ENCODE peak calls at places on chromosome 1, in seven cellular contexts. H is skeletal muscle cell, T is adipocyte, V is fibroblast of the aortic adventitia, E is neural progenitor cell, Z is H7, O is mesenchymal stem cell. J is an unnamed sample.

GRCh38 chr1:207997486-207998268 is 86.8 kb upstream of the CD34 start:
- DNase-seq in H (no peak), T (peak; percentile 84), V (peak; percentile 81), E (peak; percentile 78), Z (peak; percentile 72), O (peak; percentile 69), J (peak; percentile 86)

GRCh38 chr1:91015794-91016550 is 5.9 kb downstream of the ZNF644 start:
- DNase-seq in H (peak; percentile 4), T (peak; percentile 19), V (no peak), E (no peak), Z (no peak), O (no peak), J (peak; percentile 34)

GRCh38 chr1:241532173-241532553 is at the start of gene KMO:
- DNase-seq in H (no peak), T (no peak), V (peak; percentile 18), E (no peak), Z (no peak), O (peak; percentile 25), J (peak; percentile 26)

GRCh38 chr1:110602466-110602865 is 3.7 kb downstream of the KCNA2 start:
- DNase-seq in H (no peak), T (no peak), V (no peak), E (no peak), Z (no peak), O (no peak), J (no peak)

GRCh38 chr1:84851839-84852238 is 41.2 kb downstream of the LPAR3 start:
- DNase-seq in H (peak; percentile 73), T (peak; percentile 77), V (peak; percentile 91), E (no peak), Z (no peak), O (peak; percentile 90), J (peak; percentile 79)

GRCh38 chr1:9877962-9878361 is 32.1 kb downstream of the CTNNBIP1 start:
- DNase-seq in H (no peak), T (no peak), V (no peak), E (no peak), Z (no peak), O (no peak), J (no peak)

GRCh38 chr1:39898146-39898545 is 3.6 kb downstream of the MYCL start:
- DNase-seq in H (no peak), T (no peak), V (no peak), E (peak; percentile 83), Z (peak; percentile 68), O (no peak), J (no peak)

GRCh38 chr1:55070291-55070690 is 30.9 kb downstream of the PCSK9 start:
- DNase-seq in H (no peak), T (no peak), V (no peak), E (no peak), Z (no peak), O (no peak), J (no peak)

GRCh38 chr1:157505481-157506272 is 46.6 kb downstream of the FCRL5 start:
- DNase-seq in H (peak; percentile 11), T (peak; percentile 72), V (peak; percentile 60), E (peak; percentile 82), Z (peak; percentile 78), O (peak; percentile 67), J (peak; percentile 78)

GRCh38 chr1:24925082-24925779 is 4.8 kb downstream of the RUNX3 start:
- DNase-seq in H (no peak), T (no peak), V (no peak), E (no peak), Z (no peak), O (no peak), J (no peak)

GRCh38 chr1:174433451-174433850 is 14.3 kb upstream of the GPR52 start:
- DNase-seq in H (peak; percentile 45), T (peak; percentile 51), V (peak; percentile 28), E (no peak), Z (no peak), O (peak; percentile 47), J (peak; percentile 72)

GRCh38 chr1:192477630-192478029 is 97.9 kb upstream of the RGS1 start:
- DNase-seq in H (no peak), T (peak; percentile 78), V (peak; percentile 80), E (no peak), Z (no peak), O (peak; percentile 65), J (peak; percentile 76)

GRCh38 chr1:31742462-31743212 is 21.5 kb downstream of the ADGRB2 start:
- DNase-seq in H (no peak), T (no peak), V (no peak), E (no peak), Z (peak; percentile 95), O (no peak), J (no peak)

GRCh38 chr1:32868806-32869455 is 1.8 kb downstream of the FNDC5 start:
- DNase-seq in H (no peak), T (no peak), V (no peak), E (no peak), Z (no peak), O (no peak), J (no peak)

GRCh38 chr1:29974345-29974744 is 738.0 kb downstream of the PTPRU start:
- DNase-seq in H (peak; percentile 28), T (peak; percentile 77), V (peak; percentile 77), E (peak; percentile 32), Z (peak; percentile 71), O (no peak), J (peak; percentile 55)

GRCh38 chr1:227805606-227806197 is 9.8 kb upstream of the PRSS38 start:
- DNase-seq in H (peak; percentile 85), T (peak; percentile 69), V (peak; percentile 96), E (no peak), Z (no peak), O (no peak), J (peak; percentile 65)

GRCh38 chr1:41876533-41877445 is 41.9 kb downstream of the HIVEP3 start:
- DNase-seq in H (no peak), T (peak; percentile 54), V (peak; percentile 81), E (peak; percentile 32), Z (no peak), O (peak; percentile 58), J (peak; percentile 58)

GRCh38 chr1:202411421-202411820 is 62.9 kb downstream of the PPP1R12B start:
- DNase-seq in H (no peak), T (peak; percentile 35), V (no peak), E (no peak), Z (no peak), O (no peak), J (peak; percentile 20)

GRCh38 chr1:44681905-44682900 is 7.7 kb downstream of the ARMH1 start:
- DNase-seq in H (no peak), T (no peak), V (no peak), E (no peak), Z (peak; percentile 73), O (no peak), J (no peak)

GRCh38 chr1:31055501-31055900 is 10.0 kb downstream of the PUM1 start:
- DNase-seq in H (no peak), T (no peak), V (no peak), E (no peak), Z (no peak), O (no peak), J (no peak)

GRCh38 chr1:237713886-237714285 is 176.8 kb downstream of the ZP4 start:
- DNase-seq in H (no peak), T (no peak), V (no peak), E (no peak), Z (no peak), O (peak; percentile 2), J (no peak)

GRCh38 chr1:60227581-60228252 is 154.1 kb upstream of the C1orf87 start:
- DNase-seq in H (no peak), T (peak; percentile 8), V (no peak), E (no peak), Z (no peak), O (peak; percentile 8), J (no peak)

GRCh38 chr1:21335750-21336168 is 45.5 kb upstream of the ECE1 start:
- DNase-seq in H (no peak), T (peak; percentile 60), V (no peak), E (no peak), Z (no peak), O (no peak), J (no peak)

DNA sequence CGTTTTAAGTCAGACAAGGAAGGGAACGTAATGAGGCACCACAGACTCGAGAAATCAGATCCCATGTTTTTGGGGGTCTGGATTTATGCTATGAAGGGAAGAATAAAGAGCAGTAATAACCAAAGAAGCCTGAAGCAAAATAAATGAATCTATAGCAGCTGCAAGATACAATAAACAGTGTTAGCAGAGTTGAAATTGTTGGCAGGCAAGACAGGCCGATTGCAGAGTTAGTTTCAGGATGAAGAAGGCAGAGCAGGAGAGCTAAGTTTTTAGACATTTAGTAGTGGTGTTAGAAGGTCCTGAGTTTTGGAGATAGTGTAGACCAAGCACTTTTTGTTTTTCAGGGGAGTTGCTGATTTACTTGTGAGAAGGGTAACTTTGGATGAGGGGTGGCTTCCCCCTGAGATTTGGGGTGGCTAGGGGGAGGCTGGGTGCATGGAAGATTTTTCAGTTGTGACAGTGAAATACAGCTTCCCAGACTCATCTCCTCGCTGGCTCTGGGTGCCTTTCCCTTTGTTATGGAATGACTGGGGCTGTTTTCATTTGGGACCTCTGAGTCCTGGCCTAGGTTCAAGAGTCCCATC is 571 bp downstream of the DDR2 start:
- DNase-seq in H (no peak), T (peak; percentile 66), V (peak; percentile 56), E (no peak), Z (no peak), O (peak; percentile 53), J (peak; percentile 67)
- H3K4me3 ChIP-seq in H (peak overlapping the region; percentile 74), T (peak overlapping the region; percentile 87), V (peak overlapping the region; percentile 85), E (no peak overlapping the region), Z (peak overlapping the region; percentile 1), O (peak overlapping the region; percentile 34), J (peak overlapping the region; percentile 59)

DNA sequence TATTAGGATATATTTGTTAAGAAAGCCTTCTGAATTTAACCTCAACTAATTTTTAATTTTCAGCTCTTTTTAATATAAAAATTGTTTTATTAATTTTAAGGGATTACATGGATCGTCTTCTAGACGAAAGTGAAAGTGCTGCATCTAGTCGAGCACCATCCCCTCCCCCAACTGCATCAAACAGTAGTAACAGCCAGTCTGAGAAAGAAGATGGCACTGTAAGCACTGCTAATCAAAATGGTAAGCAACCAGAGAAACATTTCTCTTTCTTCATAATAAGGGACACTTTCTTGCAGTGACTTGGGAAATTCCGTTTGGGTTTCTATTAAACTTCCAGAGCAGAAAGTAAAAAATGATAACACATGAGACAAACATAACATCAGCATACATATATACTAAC is 56.9 kb downstream of the MIER1 start:
- DNase-seq in H (no peak), T (no peak), V (peak; percentile 51), E (no peak), Z (no peak), O (peak; percentile 18), J (peak; percentile 46)
- H3K4me3 ChIP-seq in H (no peak overlapping the region), T (peak overlapping the region; percentile 74), V (peak overlapping the region; percentile 25), E (no peak overlapping the region), Z (no peak overlapping the region), O (no peak overlapping the region), J (no peak overlapping the region)

GRCh38 chr1:159442428-159442827 is 2.9 kb downstream of the OR10J1 start:
- DNase-seq in H (no peak), T (no peak), V (no peak), E (no peak), Z (no peak), O (no peak), J (no peak)
- H3K4me3 ChIP-seq in H (no peak overlapping the region), T (no peak overlapping the region), V (no peak overlapping the region), E (no peak overlapping the region), Z (no peak overlapping the region), O (no peak overlapping the region), J (no peak overlapping the region)

GRCh38 chr1:19081218-19081893 is 124.9 kb upstream of the IFFO2 start:
- DNase-seq in H (no peak), T (no peak), V (peak; percentile 80), E (no peak), Z (no peak), O (peak; percentile 74), J (peak; percentile 58)
- H3K4me3 ChIP-seq in H (no peak overlapping the region), T (peak overlapping the region; percentile 59), V (peak overlapping the region; percentile 33), E (no peak overlapping the region), Z (no peak overlapping the region), O (no peak overlapping the region), J (no peak overlapping the region)